ENCODE peak calls at places on chromosomes 11 and 22, in eight cellular contexts. S is HEK293T; H is hippocampal formation; Z is stromal cell of bone marrow; Y is activated CD8-positive, alpha-beta memory T cell treated with anti-CD3 and anti-CD28 coated beads, Interleukin-2, amount 50 U/mL, for 48 hours; V is T-helper 9 cell; L is NCI-H1436; Q is activated T-cell treated with anti-CD3 and anti-CD28 coated beads for 48 hours. M is an unnamed sample.

GRCh38 chr11:92480519-92480918 is 255.9 kb downstream of the FAT3 start:
- DNase-seq in H (no peak), Y (no peak), V (no peak), Q (no peak), Z (peak; percentile 52), L (no peak), S (no peak), M (no peak)

GRCh38 chr11:99015634-99016454 is 4.9 kb upstream of the CNTN5 start:
- DNase-seq in Y (no peak), S (peak; percentile 18), V (no peak), Z (peak; percentile 21), L (peak; percentile 15), Q (no peak), H (peak; percentile 65), M (peak; percentile 42)

GRCh38 chr22:36331306-36331911 is 56.4 kb downstream of the MYH9 start:
- DNase-seq in Z (peak; percentile 82), Q (peak; percentile 73), S (peak; percentile 57), L (no peak), V (peak; percentile 66), H (no peak), Y (peak; percentile 86), M (no peak)

GRCh38 chr22:31350410-31350863 is 4.3 kb upstream of the PATZ1 start:
- DNase-seq in L (peak; percentile 41), S (no peak), Y (no peak), V (no peak), Z (no peak), Q (no peak), H (no peak), M (no peak)

GRCh38 chr11:420911-421321 is 6.1 kb upstream of the SIGIRR start:
- DNase-seq in H (no peak), Y (peak; percentile 48), S (no peak), Z (no peak), L (no peak), V (no peak), Q (no peak), M (no peak)

GRCh38 chr22:37704645-37705044 is 7.8 kb downstream of the TRIOBP start:
- DNase-seq in V (no peak), L (no peak), S (no peak), Q (no peak), Z (no peak), Y (no peak), H (no peak), M (no peak)

GRCh38 chr22:23180893-23181762 is 819 bp downstream of the BCR start:
- DNase-seq in V (peak; percentile 11), Q (peak; percentile 16), S (no peak), Y (peak; percentile 73), L (no peak), H (no peak), Z (no peak), M (no peak)

GRCh38 chr22:20918663-20919220 is 1.5 kb downstream of the CRKL start:
- DNase-seq in H (no peak), V (no peak), Z (no peak), Q (no peak), Y (no peak), L (no peak), S (peak; percentile 45), M (no peak)

GRCh38 chr22:42897960-42898359 is 40.9 kb upstream of the ARFGAP3 start:
- DNase-seq in Z (no peak), L (no peak), S (no peak), H (no peak), Q (no peak), Y (no peak), V (no peak), M (no peak)

GRCh38 chr11:132992838-132993680 is 539.2 kb downstream of the OPCML start:
- DNase-seq in L (no peak), Q (no peak), V (no peak), Y (no peak), H (peak; percentile 25), Z (no peak), S (no peak), M (peak; percentile 48)

GRCh38 chr11:46326813-46327416 is 20.3 kb upstream of the DGKZ start:
- DNase-seq in L (no peak), Q (no peak), Z (no peak), S (no peak), Y (no peak), V (no peak), H (no peak), M (no peak)

GRCh38 chr11:37313266-37313665 is 715.2 kb upstream of the RAG2 start:
- DNase-seq in V (no peak), H (no peak), S (no peak), L (no peak), Y (no peak), Q (no peak), Z (no peak), M (no peak)

GRCh38 chr22:20569059-20570058 is 61.9 kb downstream of the MED15 start:
- DNase-seq in Z (peak; percentile 79), V (peak; percentile 76), H (no peak), S (no peak), Y (peak; percentile 84), Q (peak; percentile 70), L (no peak), M (no peak)

GRCh38 chr11:62552931-62553838 is 6.6 kb upstream of the AHNAK start:
- DNase-seq in S (no peak), Q (no peak), H (no peak), V (peak; percentile 68), Y (peak; percentile 66), L (no peak), Z (peak; percentile 94), M (no peak)

GRCh38 chr11:1586699-1587098 is 1.6 kb upstream of the KRTAP5-1 start:
- DNase-seq in S (no peak), V (no peak), H (no peak), Q (no peak), Z (no peak), Y (no peak), L (no peak), M (no peak)

GRCh38 chr11:117039897-117040296 is 58.3 kb downstream of the SIK3 start:
- DNase-seq in Y (no peak), V (no peak), Q (no peak), S (no peak), L (no peak), Z (no peak), H (no peak), M (no peak)

GRCh38 chr11:30172872-30173271 is 57.9 kb upstream of the FSHB start:
- DNase-seq in L (no peak), H (no peak), Y (no peak), V (no peak), Q (no peak), Z (no peak), S (no peak), M (no peak)

GRCh38 chr22:26322179-26322905 is 106.7 kb upstream of the ASPHD2 start:
- DNase-seq in V (no peak), Z (peak; percentile 89), L (no peak), Y (no peak), Q (no peak), H (no peak), S (no peak), M (no peak)

GRCh38 chr22:38347181-38347943 is 30.1 kb upstream of the CSNK1E start:
- DNase-seq in Z (no peak), Y (peak; percentile 46), L (no peak), Q (no peak), H (no peak), V (no peak), S (no peak), M (no peak)

GRCh38 chr11:22044126-22044525 is 148.8 kb upstream of the ANO5 start:
- DNase-seq in Z (no peak), H (no peak), L (no peak), Y (no peak), V (no peak), Q (no peak), S (no peak), M (no peak)

GRCh38 chr11:90737328-90738050 is 514.6 kb upstream of the CHORDC1 start:
- DNase-seq in Y (no peak), H (no peak), L (no peak), S (no peak), Z (no peak), V (no peak), Q (no peak), M (no peak)

GRCh38 chr11:46352063-46352841 is 5.0 kb downstream of the DGKZ start:
- DNase-seq in H (no peak), Y (peak; percentile 91), Q (peak; percentile 67), Z (no peak), L (peak; percentile 80), V (peak; percentile 76), S (peak; percentile 79), M (no peak)

GRCh38 chr11:73965076-73965763 is 14.4 kb downstream of the DNAJB13 start:
- DNase-seq in L (no peak), S (no peak), Z (no peak), H (no peak), Q (no peak), Y (peak; percentile 54), V (no peak), M (no peak)

GRCh38 chr11:3894128-3894731 is 38.8 kb downstream of the STIM1 start:
- DNase-seq in V (no peak), Z (peak; percentile 26), L (no peak), Y (no peak), Q (no peak), H (no peak), S (no peak), M (no peak)

GRCh38 chr22:17501679-17502285 is 61.5 kb upstream of the SLC25A18 start:
- DNase-seq in L (peak; percentile 69), S (peak; percentile 68), Q (no peak), Z (peak; percentile 45), Y (no peak), V (peak; percentile 1), H (peak; percentile 87), M (peak; percentile 42)

GRCh38 chr11:110730773-110731172 is 18.5 kb upstream of the ARHGAP20 start:
- DNase-seq in Y (no peak), H (no peak), V (no peak), Q (no peak), S (no peak), L (no peak), Z (no peak), M (no peak)

GRCh38 chr11:111490496-111490895 is 21.7 kb downstream of the BTG4 start:
- DNase-seq in Q (no peak), H (no peak), Y (no peak), S (no peak), L (no peak), Z (no peak), V (no peak), M (no peak)

GRCh38 chr22:48718818-48719500 is 1108.7 kb downstream of the BRD1 start:
- DNase-seq in H (no peak), V (no peak), Q (no peak), Y (no peak), S (no peak), Z (no peak), L (no peak), M (no peak)